ENCODE peak calls at places on chromosomes 4 and X, in eight cellular contexts. G is cardiac muscle cell, C is tibial artery, V is mesenchymal stem cell, S is fibroblast of lung, L is heart right ventricle, H is aorta, U is adrenal gland. I is an unnamed sample. For H3K9me3 and H3K4me1, the result is how much of the 10 kb centered on the place peaks cover.

GRCh38 chrX:69072486-69073006 is 92.7 kb downstream of the PJA1 start:
- DNase-seq in V (no peak), U (no peak), H (peak), G (no peak), L (no peak), C (no peak), S (no peak), I (no peak)

GRCh38 chrX:12657433-12657832 is 133.8 kb upstream of the PRPS2 start:
- DNase-seq in S (no peak), U (no peak), L (no peak), V (no peak), H (no peak), C (no peak), G (no peak), I (no peak)

GRCh38 chr4:53943345-53944085 is 120.9 kb downstream of the CHIC2 start:
- DNase-seq in C (no peak), L (no peak), G (peak), H (no peak), V (peak), S (peak), U (no peak), I (no peak)

GRCh38 chr4:153241970-153242847 is 38.0 kb downstream of the TRIM2 start:
- DNase-seq in S (peak), U (no peak), V (peak), H (no peak), L (no peak), C (no peak), G (no peak), I (peak)

GRCh38 chr4:138834029-138834428 is 181.6 kb upstream of the NOCT start:
- DNase-seq in H (no peak), U (no peak), L (no peak), S (no peak), V (peak), C (no peak), G (no peak), I (no peak)

GRCh38 chr4:102525099-102525498 is 23.9 kb downstream of the NFKB1 start:
- DNase-seq in G (peak), C (no peak), H (no peak), U (no peak), S (no peak), V (peak), L (no peak), I (no peak)

GRCh38 chr4:124431663-124432192 is 280.8 kb downstream of the ANKRD50 start:
- DNase-seq in G (no peak), S (peak), C (no peak), L (no peak), V (no peak), H (no peak), U (no peak), I (no peak)

GRCh38 chrX:143664302-143664701 is 28.4 kb upstream of the SLITRK4 start:
- DNase-seq in C (no peak), V (peak), L (no peak), S (peak), U (no peak), G (peak), H (no peak), I (no peak)

GRCh38 chrX:13661735-13662536 is 9.0 kb downstream of the TCEANC start:
- DNase-seq in S (no peak), V (no peak), H (no peak), L (no peak), C (no peak), G (no peak), U (no peak), I (no peak)

GRCh38 chr4:86092684-86093083 is 267.2 kb downstream of the MAPK10 start:
- DNase-seq in G (peak), U (no peak), V (peak), L (no peak), S (peak), C (no peak), H (no peak), I (no peak)

DNA sequence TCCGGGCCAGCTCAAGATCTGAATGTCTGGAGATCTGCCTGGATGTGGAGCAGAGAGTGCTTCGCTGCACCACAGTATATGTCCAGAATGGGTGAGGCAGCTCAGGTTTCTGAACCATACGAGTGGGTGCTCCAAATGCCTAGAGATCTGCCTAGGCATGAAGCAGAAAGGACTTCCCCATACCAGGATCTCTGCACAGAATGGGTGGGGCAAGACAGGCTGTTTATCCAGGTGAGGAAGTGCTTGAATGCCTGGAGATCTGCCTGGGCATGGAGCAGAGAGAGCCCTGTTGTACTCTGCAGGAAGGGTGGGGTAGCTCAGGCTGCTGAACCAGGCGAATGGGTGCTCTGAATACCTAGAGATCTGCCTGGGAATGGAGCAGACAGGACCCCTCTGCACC is 45.4 kb upstream of the MAGEC2 start:
- DNase-seq in S (no peak), L (no peak), G (no peak), C (no peak), V (no peak), H (no peak), U (no peak), I (no peak)
- H3K9me3 ChIP-seq in S (under half), L (under half), G (under half), C (under half), V (under half), H (under half), U (under half), I (under half)

GRCh38 chr4:160371446-160371845 is 1268.6 kb downstream of the RAPGEF2 start:
- DNase-seq in L (no peak), C (no peak), G (no peak), V (no peak), H (no peak), S (peak), U (no peak), I (no peak)

GRCh38 chr4:160372390-160372789 is 1269.5 kb downstream of the RAPGEF2 start:
- DNase-seq in V (no peak), H (no peak), S (no peak), L (no peak), G (no peak), U (no peak), C (no peak), I (no peak)

GRCh38 chr4:160373911-160374310 is 1271.0 kb downstream of the RAPGEF2 start:
- DNase-seq in H (no peak), G (no peak), S (no peak), C (no peak), V (no peak), L (no peak), U (no peak), I (no peak)

GRCh38 chr4:160370046-160370445 is 1267.2 kb downstream of the RAPGEF2 start:
- DNase-seq in L (no peak), H (no peak), S (peak), V (no peak), C (no peak), U (no peak), G (no peak), I (no peak)

GRCh38 chr4:160375746-160376452 is 1273.0 kb downstream of the RAPGEF2 start:
- DNase-seq in L (no peak), S (no peak), C (no peak), V (peak), G (no peak), H (no peak), U (no peak), I (no peak)
- H3K4me3 ChIP-seq in L (no peak), S (no peak), C (no peak), V (no peak), G (no peak), H (no peak), U (no peak), I (no peak)

DNA sequence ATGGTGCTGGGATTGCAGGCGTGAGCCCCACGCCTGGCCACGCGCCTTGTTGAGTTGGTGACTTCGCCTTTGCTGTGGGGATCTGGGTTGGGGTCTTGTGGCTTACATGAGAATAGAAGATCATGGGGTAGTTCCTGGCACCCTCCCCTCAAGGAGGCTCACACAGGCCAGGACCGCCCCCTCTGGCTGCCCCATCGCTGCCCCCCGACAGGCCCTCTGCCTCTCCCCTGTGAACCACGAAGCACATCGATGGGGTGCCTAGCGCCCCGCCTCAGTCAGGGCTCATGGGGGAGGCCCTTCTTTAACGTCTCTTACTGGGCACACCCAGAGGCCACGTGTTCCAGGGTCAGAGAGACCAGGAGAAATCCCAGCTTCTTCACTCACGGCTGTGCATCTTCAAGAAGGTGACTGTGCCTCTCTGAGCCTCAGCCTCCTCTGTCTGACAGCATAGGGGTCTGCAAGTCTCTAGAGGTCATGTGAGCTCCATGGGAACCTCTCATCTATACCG is 23.6 kb upstream of the SPON2 start:
- DNase-seq in H (peak), G (no peak), S (no peak), U (no peak), C (no peak), V (no peak), L (no peak), I (peak)
- H3K4me1 ChIP-seq in H (under half), G (under half), S (under half), U (under half), C (under half), V (half or more), L (under half), I (under half)

DNA sequence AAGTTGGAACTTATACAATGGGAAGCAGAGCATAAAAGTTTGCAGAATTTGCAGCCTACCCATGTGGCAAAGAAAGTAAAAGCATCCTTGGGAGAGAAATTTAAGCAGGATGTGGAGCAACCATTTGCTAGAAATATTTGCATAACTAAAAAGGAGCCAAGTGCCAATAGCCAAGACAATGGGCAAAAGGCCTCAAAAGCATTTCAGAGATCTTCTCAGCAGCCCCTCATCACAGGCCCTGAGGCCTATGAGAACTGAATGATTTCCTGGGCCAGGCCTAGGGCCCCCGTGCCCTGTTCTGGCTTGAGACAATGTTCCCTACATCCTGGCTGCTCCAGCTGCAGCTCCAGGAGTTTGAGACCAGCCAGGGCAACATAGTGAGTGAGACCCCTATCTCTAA is 25.3 kb upstream of the RAB28 start:
- DNase-seq in U (no peak), V (no peak), C (no peak), H (no peak), L (no peak), S (no peak), G (no peak), I (no peak)
- H3K9me3 ChIP-seq in U (under half), V (under half), C (under half), H (under half), L (under half), S (under half), G (under half), I (under half)

GRCh38 chrX:136780738-136781137 is at the start of gene ARHGEF6:
- DNase-seq in S (no peak), H (no peak), V (no peak), G (no peak), C (no peak), U (no peak), L (no peak), I (no peak)

GRCh38 chrX:136779346-136779781 is 1.4 kb downstream of the ARHGEF6 start:
- DNase-seq in S (no peak), G (no peak), H (no peak), L (no peak), U (no peak), V (no peak), C (no peak), I (no peak)

GRCh38 chrX:136783159-136783558 is 2.4 kb upstream of the ARHGEF6 start:
- DNase-seq in V (no peak), U (no peak), H (no peak), S (no peak), C (no peak), L (no peak), G (no peak), I (no peak)

GRCh38 chrX:136780241-136780640 is 491 bp downstream of the ARHGEF6 start:
- DNase-seq in H (no peak), G (no peak), V (no peak), S (no peak), C (no peak), U (no peak), L (no peak), I (no peak)

DNA sequence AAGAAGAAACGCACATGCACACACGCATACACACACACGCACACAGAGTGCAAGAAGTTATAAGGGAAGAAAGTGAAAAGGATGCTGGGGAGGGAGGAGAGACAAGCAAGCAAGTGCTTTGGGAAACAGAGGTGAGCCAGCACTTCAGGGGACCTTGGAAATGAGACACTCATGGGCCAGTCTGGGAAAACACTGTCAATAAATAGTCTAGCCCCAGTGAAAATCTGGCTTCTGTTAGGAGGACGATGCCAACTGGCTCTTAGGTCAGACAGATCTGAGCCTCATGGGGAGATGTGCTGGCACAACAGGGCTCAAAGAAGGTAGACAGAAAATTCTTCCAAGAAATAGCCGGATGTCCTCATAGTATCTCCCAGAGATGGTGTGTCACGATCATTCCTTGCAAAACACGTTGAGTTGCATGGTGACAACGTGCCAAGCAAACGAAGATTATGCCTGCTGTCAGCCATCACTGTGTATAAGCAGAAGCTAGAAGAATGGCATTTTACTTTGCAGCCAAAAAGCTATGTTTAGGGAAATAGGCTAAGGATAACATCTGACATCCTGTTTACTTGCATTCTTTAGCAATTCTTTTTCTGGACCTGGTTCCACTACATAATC is 557 bp upstream of the ARHGEF6 start:
- DNase-seq in U (peak), C (no peak), L (no peak), S (no peak), G (peak), V (peak), H (no peak), I (no peak)
- H3K4me3 ChIP-seq in U (no peak), C (peak), L (peak), S (peak), G (no peak), V (no peak), H (no peak), I (no peak)

GRCh38 chr4:28772796-28773195 is 1912.2 kb downstream of the STIM2 start:
- DNase-seq in U (no peak), L (no peak), G (no peak), C (no peak), V (no peak), S (no peak), H (no peak), I (no peak)

GRCh38 chr4:28776004-28776403 is 1915.4 kb downstream of the STIM2 start:
- DNase-seq in H (no peak), C (no peak), G (peak), U (no peak), V (no peak), S (no peak), L (no peak), I (no peak)

GRCh38 chr4:28774344-28774743 is 1913.7 kb downstream of the STIM2 start:
- DNase-seq in C (no peak), V (no peak), U (no peak), G (peak), S (peak), H (no peak), L (no peak), I (no peak)

GRCh38 chr4:28772066-28772465 is 1911.4 kb downstream of the STIM2 start:
- DNase-seq in U (no peak), L (no peak), H (no peak), G (peak), C (no peak), S (peak), V (peak), I (no peak)
- H3K4me1 ChIP-seq in U (under half), L (under half), H (under half), G (under half), C (under half), S (under half), V (under half), I (under half)

GRCh38 chrX:39299615-39300014 is 498.4 kb downstream of the MID1IP1 start:
- DNase-seq in G (no peak), V (no peak), H (no peak), S (no peak), L (no peak), C (no peak), U (no peak), I (no peak)
- H3K9me3 ChIP-seq in G (under half), V (under half), H (under half), S (under half), L (under half), C (under half), U (under half), I (under half)

GRCh38 chrX:40088803-40089540 is 8.8 kb downstream of the BCOR start:
- DNase-seq in S (no peak), H (no peak), V (peak), G (no peak), C (no peak), U (no peak), L (no peak), I (no peak)

GRCh38 chrX:40091691-40092421 is 5.9 kb downstream of the BCOR start:
- DNase-seq in L (no peak), U (no peak), C (no peak), S (no peak), H (peak), G (no peak), V (no peak), I (peak)

GRCh38 chrX:40090050-40090804 is 7.5 kb downstream of the BCOR start:
- DNase-seq in S (no peak), G (peak), C (peak), V (peak), H (peak), U (peak), L (peak), I (no peak)

GRCh38 chrX:40092808-40093435 is 4.8 kb downstream of the BCOR start:
- DNase-seq in C (no peak), L (no peak), S (no peak), U (no peak), H (no peak), G (no peak), V (peak), I (no peak)

GRCh38 chrX:40090961-40091360 is 6.8 kb downstream of the BCOR start:
- DNase-seq in L (no peak), G (no peak), C (no peak), H (peak), U (no peak), V (no peak), S (no peak), I (no peak)
- H3K4me3 ChIP-seq in L (peak), G (peak), C (peak), H (no peak), U (no peak), V (no peak), S (peak), I (no peak)